ENCODE peak calls at places on chromosomes 3 and 15, in seven cellular contexts. Z, G, B, T, S, Q and J are unnamed samples.

GRCh38 chr3:126422571-126423091 is 27.9 kb downstream of the CFAP100 start:
- DNase-seq in Z (no peak), G (no peak), B (peak), T (no peak), S (no peak), Q (no peak), J (no peak)

GRCh38 chr15:68820205-68820588 is 498 bp downstream of the ANP32A start:
- DNase-seq in Z (peak), G (no peak), B (peak), T (no peak), S (peak), Q (peak), J (peak)

GRCh38 chr15:41858756-41859155 is 20.1 kb downstream of the PLA2G4B start:
- DNase-seq in Z (no peak), G (no peak), B (no peak), T (no peak), S (no peak), Q (no peak), J (no peak)

GRCh38 chr15:77617507-77618285 is 15.0 kb downstream of the LINGO1 start:
- DNase-seq in Z (no peak), G (no peak), B (no peak), T (no peak), S (no peak), Q (no peak), J (peak)

GRCh38 chr15:40108061-40108854 is 421 bp downstream of the BMF start:
- DNase-seq in Z (peak), G (no peak), B (peak), T (peak), S (no peak), Q (peak), J (peak)

GRCh38 chr3:171615742-171616141 is 155.5 kb upstream of the TNIK start:
- DNase-seq in Z (peak), G (no peak), B (no peak), T (no peak), S (no peak), Q (no peak), J (peak)

GRCh38 chr3:121545049-121545563 is 682 bp downstream of the POLQ start:
- DNase-seq in Z (peak), G (no peak), B (no peak), T (no peak), S (no peak), Q (no peak), J (peak)

GRCh38 chr3:113314923-113315322 is 103.6 kb downstream of the BOC start:
- DNase-seq in Z (no peak), G (no peak), B (no peak), T (no peak), S (no peak), Q (no peak), J (no peak)

GRCh38 chr15:35362195-35362829 is 183.7 kb downstream of the DPH6 start:
- DNase-seq in Z (peak), G (peak), B (no peak), T (no peak), S (no peak), Q (no peak), J (peak)

GRCh38 chr3:187669675-187670504 is at the start of gene SST:
- DNase-seq in Z (peak), G (no peak), B (no peak), T (no peak), S (no peak), Q (no peak), J (peak)

GRCh38 chr3:104273046-104273649 is 1093.6 kb upstream of the ALCAM start:
- DNase-seq in Z (peak), G (peak), B (no peak), T (no peak), S (no peak), Q (no peak), J (peak)

GRCh38 chr3:178634975-178635374 is 98.7 kb downstream of the KCNMB2 start:
- DNase-seq in Z (no peak), G (no peak), B (no peak), T (no peak), S (no peak), Q (no peak), J (no peak)

GRCh38 chr15:64985382-64986033 is 4.2 kb downstream of the SPG21 start:
- DNase-seq in Z (peak), G (no peak), B (no peak), T (no peak), S (no peak), Q (no peak), J (peak)

GRCh38 chr15:91258436-91258779 is 158.4 kb downstream of the SV2B start:
- DNase-seq in Z (no peak), G (no peak), B (no peak), T (no peak), S (no peak), Q (no peak), J (no peak)

GRCh38 chr3:110623571-110623970 is 448.0 kb upstream of the NECTIN3 start:
- DNase-seq in Z (peak), G (no peak), B (no peak), T (no peak), S (no peak), Q (no peak), J (peak)

GRCh38 chr3:156175570-156175969 is 55.2 kb downstream of the KCNAB1 start:
- DNase-seq in Z (peak), G (no peak), B (no peak), T (no peak), S (no peak), Q (no peak), J (no peak)

GRCh38 chr3:133383175-133383574 is 16.7 kb upstream of the BFSP2 start:
- DNase-seq in Z (no peak), G (no peak), B (no peak), T (no peak), S (no peak), Q (no peak), J (no peak)

GRCh38 chr15:27414168-27414870 is 443.3 kb downstream of the GABRG3 start:
- DNase-seq in Z (no peak), G (no peak), B (no peak), T (no peak), S (no peak), Q (no peak), J (no peak)

GRCh38 chr15:58627706-58628105 is 121.8 kb downstream of the ADAM10 start:
- DNase-seq in Z (peak), G (no peak), B (no peak), T (no peak), S (no peak), Q (no peak), J (peak)

GRCh38 chr15:58629625-58630024 is 119.9 kb downstream of the ADAM10 start:
- DNase-seq in Z (no peak), G (no peak), B (no peak), T (no peak), S (no peak), Q (no peak), J (no peak)

GRCh38 chr15:58627046-58627445 is 122.5 kb downstream of the ADAM10 start:
- DNase-seq in Z (no peak), G (no peak), B (no peak), T (no peak), S (no peak), Q (no peak), J (no peak)

GRCh38 chr15:58626378-58626777 is 123.1 kb downstream of the ADAM10 start:
- DNase-seq in Z (no peak), G (no peak), B (no peak), T (no peak), S (no peak), Q (no peak), J (no peak)

GRCh38 chr15:58628206-58629057 is 121.1 kb downstream of the ADAM10 start:
- DNase-seq in Z (peak), G (no peak), B (no peak), T (no peak), S (no peak), Q (no peak), J (peak)
- H3K4me3 ChIP-seq in Z (peak), G (peak), B (no peak), T (peak), S (peak), Q (peak), J (peak)

GRCh38 chr3:57434041-57434440 is 110.1 kb downstream of the DNAH12 start:
- DNase-seq in Z (peak), G (peak), B (no peak), T (no peak), S (no peak), Q (no peak), J (peak)
- TF ChIP-seq CTCF in Z (peak), G (peak), B (no peak), T (no peak), S (peak), Q (no peak), J (peak)

GRCh38 chr3:43296565-43296964 is 10.2 kb downstream of the SNRK start:
- DNase-seq in Z (no peak), G (no peak), B (no peak), T (no peak), S (peak), Q (no peak), J (peak)
- H3K4me3 ChIP-seq in Z (no peak), G (no peak), B (no peak), T (no peak), S (no peak), Q (no peak), J (no peak)

GRCh38 chr15:51377038-51377761 is 35.7 kb downstream of the GLDN start:
- DNase-seq in Z (peak), G (peak), B (peak), T (no peak), S (no peak), Q (no peak), J (peak)

GRCh38 chr15:51371271-51371670 is 29.8 kb downstream of the GLDN start:
- DNase-seq in Z (no peak), G (no peak), B (no peak), T (no peak), S (no peak), Q (no peak), J (no peak)

GRCh38 chr15:51369451-51369761 is 28.0 kb downstream of the GLDN start:
- DNase-seq in Z (no peak), G (no peak), B (no peak), T (no peak), S (no peak), Q (no peak), J (no peak)

GRCh38 chr15:51375966-51376640 is 34.6 kb downstream of the GLDN start:
- DNase-seq in Z (peak), G (no peak), B (no peak), T (no peak), S (no peak), Q (no peak), J (peak)

DNA sequence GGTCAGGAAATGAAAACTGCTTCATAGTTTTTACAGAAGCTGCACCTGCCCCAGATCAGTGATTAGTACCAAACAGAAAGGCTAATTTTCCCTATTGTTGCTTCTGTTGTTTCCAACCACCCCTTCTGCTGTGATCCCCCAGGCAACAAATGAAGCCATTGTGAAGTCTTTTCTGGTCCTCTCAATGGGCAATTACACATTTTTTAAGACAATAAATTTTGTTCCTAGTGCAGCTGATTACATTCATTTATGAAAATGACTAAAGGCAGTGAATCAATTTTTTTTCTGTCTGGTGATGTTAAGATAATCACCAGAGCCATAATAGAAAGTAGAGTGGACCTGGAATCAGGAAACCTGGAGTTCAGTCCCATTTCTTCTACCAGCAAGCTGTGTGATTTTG is 32.7 kb downstream of the GLDN start:
- DNase-seq in Z (no peak), G (no peak), B (no peak), T (no peak), S (no peak), Q (no peak), J (no peak)
- TF ChIP-seq CTCF in Z (no peak), G (no peak), B (no peak), T (no peak), S (no peak), Q (no peak), J (no peak)